ENCODE peak calls at places on chromosomes 1 and 21, in eight cellular contexts. H is Caco-2, E is mesothelial cell of epicardium, O is neural progenitor cell, J is astrocyte, T is prostate gland, Q is glutamatergic neuron, U is colonic mucosa. L is an unnamed sample.

GRCh38 chr1:10904396-10905358 is 107.8 kb upstream of the TARDBP start:
- DNase-seq in H (no peak), E (no peak), O (no peak), J (no peak), T (no peak), Q (no peak), U (no peak), L (no peak)

GRCh38 chr1:66778969-66779368 is 22.1 kb downstream of the INSL5 start:
- DNase-seq in H (no peak), E (no peak), O (no peak), J (no peak), T (no peak), Q (no peak), U (no peak), L (no peak)

GRCh38 chr1:228434674-228435073 is 18.0 kb upstream of the TRIM17 start:
- DNase-seq in H (no peak), E (no peak), O (no peak), J (no peak), T (no peak), Q (no peak), U (no peak), L (peak)

GRCh38 chr1:43834280-43835140 is 99.1 kb upstream of the ARTN start:
- DNase-seq in H (no peak), E (no peak), O (peak), J (peak), T (no peak), Q (no peak), U (no peak), L (peak)

GRCh38 chr1:9240914-9241820 is 6.6 kb downstream of the H6PD start:
- DNase-seq in H (no peak), E (no peak), O (no peak), J (no peak), T (no peak), Q (no peak), U (no peak), L (no peak)

GRCh38 chr1:59041878-59042277 is 255.0 kb upstream of the FGGY start:
- DNase-seq in H (no peak), E (no peak), O (no peak), J (peak), T (no peak), Q (no peak), U (no peak), L (peak)

GRCh38 chr1:231590453-231591198 is 36.0 kb upstream of the DISC1 start:
- DNase-seq in H (peak), E (peak), O (peak), J (peak), T (peak), Q (peak), U (peak), L (peak)

GRCh38 chr1:1079408-1080121 is 5.5 kb upstream of the RNF223 start:
- DNase-seq in H (peak), E (peak), O (peak), J (peak), T (no peak), Q (peak), U (peak), L (peak)

GRCh38 chr1:75203415-75204277 is 69.5 kb downstream of the LHX8 start:
- DNase-seq in H (no peak), E (no peak), O (peak), J (peak), T (no peak), Q (no peak), U (no peak), L (peak)

GRCh38 chr1:15543589-15544568 is 17.2 kb downstream of the DNAJC16 start:
- DNase-seq in H (no peak), E (no peak), O (no peak), J (peak), T (no peak), Q (no peak), U (no peak), L (no peak)

GRCh38 chr1:43619314-43619790 is 30.6 kb upstream of the KDM4A start:
- DNase-seq in H (no peak), E (no peak), O (no peak), J (no peak), T (no peak), Q (no peak), U (no peak), L (no peak)

GRCh38 chr21:33219300-33219699 is 10.4 kb upstream of the IFNAR2 start:
- DNase-seq in H (no peak), E (no peak), O (no peak), J (no peak), T (no peak), Q (no peak), U (no peak), L (no peak)

GRCh38 chr1:183882328-183883167 is 77.6 kb downstream of the RGL1 start:
- DNase-seq in H (no peak), E (no peak), O (no peak), J (no peak), T (no peak), Q (no peak), U (no peak), L (peak)

GRCh38 chr1:183884512-183884911 is 79.6 kb downstream of the RGL1 start:
- DNase-seq in H (no peak), E (no peak), O (no peak), J (no peak), T (no peak), Q (no peak), U (no peak), L (no peak)

GRCh38 chr1:183883629-183884028 is 78.7 kb downstream of the RGL1 start:
- DNase-seq in H (no peak), E (no peak), O (no peak), J (no peak), T (no peak), Q (no peak), U (no peak), L (no peak)

GRCh38 chr1:183887826-183888819 is 83.2 kb downstream of the RGL1 start:
- DNase-seq in H (no peak), E (no peak), O (no peak), J (peak), T (peak), Q (no peak), U (no peak), L (no peak)

GRCh38 chr1:183885142-183885735 is 80.3 kb downstream of the RGL1 start:
- DNase-seq in H (no peak), E (no peak), O (no peak), J (peak), T (no peak), Q (no peak), U (no peak), L (no peak)
- TF ChIP-seq CTCF in H (no peak), E (no peak), O (peak), J (no peak), T (no peak), Q (no peak), U (no peak), L (no peak)

DNA sequence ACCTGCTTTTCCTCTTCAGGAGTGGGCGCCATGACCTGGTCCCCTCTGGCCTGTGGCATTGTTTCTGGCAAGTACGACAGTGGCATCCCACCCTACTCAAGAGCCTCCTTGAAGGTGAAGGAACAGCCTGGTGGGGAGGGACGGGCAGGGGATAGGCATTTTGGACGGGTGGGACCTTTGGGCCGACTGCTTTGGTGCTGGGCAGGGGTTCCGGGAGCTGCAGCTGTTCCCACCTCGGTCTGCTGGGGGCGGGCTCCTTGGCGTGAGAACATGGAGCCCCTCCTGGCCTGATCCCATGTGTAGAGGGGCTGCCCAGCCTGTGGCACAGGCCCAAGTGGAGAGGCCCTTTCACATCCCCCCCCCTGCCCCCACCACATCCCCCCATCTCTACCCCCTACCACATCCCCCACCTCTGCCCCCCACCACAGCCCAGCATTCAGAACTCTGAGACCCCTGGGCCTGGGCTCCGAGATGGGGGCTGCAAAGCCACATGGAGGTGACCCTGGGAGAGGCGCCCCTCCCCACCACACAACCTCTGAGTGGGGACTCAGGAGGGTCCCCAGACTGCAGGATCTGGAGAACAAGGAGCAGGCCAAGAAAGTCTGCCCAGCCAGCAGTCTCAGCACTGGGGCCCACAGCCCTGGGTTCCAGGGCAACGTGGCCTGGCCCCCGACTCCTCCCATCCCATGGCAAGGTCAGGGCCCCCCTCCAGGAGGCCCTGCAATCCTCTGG is 50.0 kb downstream of the KCNAB2 start:
- DNase-seq in H (no peak), E (no peak), O (no peak), J (no peak), T (no peak), Q (no peak), U (no peak), L (no peak)
- TF ChIP-seq CTCF in H (no peak), E (no peak), O (no peak), J (no peak), T (no peak), Q (no peak), U (no peak), L (no peak)

GRCh38 chr1:117929340-117930172 is at the start of the genes GDAP2 and WDR3:
- DNase-seq in H (peak), E (peak), O (peak), J (peak), T (peak), Q (peak), U (peak), L (peak)

GRCh38 chr1:117932576-117932975 is 3.0 kb downstream of the WDR3 start:
- DNase-seq in H (no peak), E (no peak), O (no peak), J (no peak), T (no peak), Q (no peak), U (no peak), L (no peak)

GRCh38 chr1:117930484-117930883 is 945 bp downstream of the WDR3 start:
- DNase-seq in H (no peak), E (no peak), O (peak), J (no peak), T (no peak), Q (no peak), U (no peak), L (peak)

GRCh38 chr1:117930173-117930447 is 571 bp downstream of the WDR3 start:
- DNase-seq in H (no peak), E (no peak), O (no peak), J (peak), T (no peak), Q (no peak), U (no peak), L (no peak)

DNA sequence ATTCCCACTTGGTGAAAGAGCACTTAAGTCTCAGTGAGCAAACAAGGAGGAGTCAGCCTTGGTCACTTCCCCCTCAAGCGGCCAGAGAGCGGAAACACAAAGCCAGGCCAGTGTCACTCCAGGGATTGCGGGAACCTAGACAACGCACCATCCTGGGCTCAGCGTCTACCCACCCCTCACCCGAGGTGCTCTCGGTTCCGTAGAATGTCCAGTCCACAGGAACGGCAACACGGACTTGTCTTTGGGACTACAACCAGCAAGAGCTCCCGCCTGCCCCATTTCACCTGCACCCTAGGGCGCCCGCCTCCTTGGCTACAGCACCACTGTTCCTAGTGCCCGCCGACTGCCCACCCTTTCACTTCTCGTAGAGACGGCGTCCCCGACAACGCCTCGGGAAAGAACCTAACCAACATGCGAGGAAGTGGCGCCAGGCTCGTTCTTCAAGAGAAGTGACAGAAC is 511 bp downstream of the GDAP2 start:
- DNase-seq in H (peak), E (peak), O (peak), J (peak), T (peak), Q (peak), U (peak), L (peak)
- TF ChIP-seq CTCF in H (no peak), E (no peak), O (peak), J (peak), T (no peak), Q (no peak), U (no peak), L (no peak)

GRCh38 chr1:14500912-14501311 is 97.6 kb upstream of the KAZN start:
- DNase-seq in H (no peak), E (no peak), O (no peak), J (no peak), T (no peak), Q (no peak), U (no peak), L (no peak)
- TF ChIP-seq CTCF in H (no peak), E (no peak), O (no peak), J (no peak), T (no peak), Q (no peak), U (no peak), L (no peak)

GRCh38 chr1:37020653-37021277 is 13.6 kb downstream of the GRIK3 start:
- DNase-seq in H (no peak), E (no peak), O (peak), J (no peak), T (no peak), Q (no peak), U (no peak), L (peak)
- TF ChIP-seq CTCF in H (no peak), E (no peak), O (peak), J (no peak), T (no peak), Q (no peak), U (no peak), L (no peak)

DNA sequence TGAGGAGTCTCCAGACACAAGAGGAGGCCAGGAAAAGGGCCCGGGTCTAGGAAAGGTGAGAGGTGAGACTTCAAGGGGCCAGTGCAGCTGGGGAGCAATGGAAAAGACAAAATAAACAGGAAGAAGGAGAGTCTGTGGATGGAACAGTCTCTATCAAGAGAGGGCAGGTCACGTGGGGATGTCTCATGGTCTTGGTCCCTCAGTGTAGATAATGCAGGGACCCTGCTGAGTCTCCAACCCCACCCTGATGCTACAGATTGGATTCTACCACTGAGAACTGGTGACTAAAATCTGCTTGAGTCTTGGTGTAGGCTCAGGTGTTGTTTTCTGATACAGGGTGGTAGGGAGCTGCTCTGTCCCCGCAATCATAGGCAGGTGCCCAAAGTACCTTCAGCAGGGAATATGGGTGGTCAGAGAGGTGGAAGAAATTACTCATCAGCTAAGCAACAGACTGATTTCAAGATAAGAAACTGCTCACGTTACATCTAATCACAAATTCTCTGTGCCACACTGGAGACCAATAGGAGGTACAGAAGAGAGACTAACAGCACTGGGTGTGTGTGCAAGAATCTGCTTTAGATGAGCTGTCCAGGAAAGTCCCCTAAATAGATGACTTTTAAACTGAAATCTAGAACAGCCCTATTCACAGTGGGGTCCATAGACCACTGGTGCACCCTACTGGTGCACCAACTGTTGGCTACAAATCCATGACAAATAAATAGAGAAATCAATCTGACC is 101.5 kb upstream of the TLR5 start:
- DNase-seq in H (no peak), E (no peak), O (no peak), J (peak), T (no peak), Q (no peak), U (no peak), L (peak)
- TF ChIP-seq CTCF in H (no peak), E (no peak), O (no peak), J (peak), T (no peak), Q (no peak), U (no peak), L (no peak)

L was measured in MCF 10A.